ENCODE peak calls at places on chromosomes 6 and 20, in five cellular contexts. H is choroid plexus epithelial cell; M is breast epithelium; O is AG09309; S is stimulated activated CD4-positive, alpha-beta T cell treated with anti-CD3 and anti-CD28 coated beads, Interleukin-1b, Interleukin-23, amount 100 ng/mL, for 1 hour. C is an unnamed sample.

GRCh38 chr6:21804941-21805610 is 211.5 kb downstream of the SOX4 start:
- DNase-seq in S (no peak), M (no peak), O (no peak), H (peak), C (no peak)

GRCh38 chr20:6731951-6732580 is 35.4 kb upstream of the BMP2 start:
- DNase-seq in M (no peak), H (no peak), O (no peak), S (no peak), C (no peak)

GRCh38 chr6:24775520-24776058 is 852 bp downstream of the GMNN start:
- DNase-seq in S (no peak), M (no peak), H (peak), O (no peak), C (peak)

GRCh38 chr20:18637296-18637695 is 49.4 kb downstream of the DTD1 start:
- DNase-seq in H (no peak), M (no peak), O (peak), S (no peak), C (no peak)

GRCh38 chr20:58618694-58619540 is 32.2 kb upstream of the STX16 start:
- DNase-seq in S (no peak), O (peak), M (no peak), H (peak), C (no peak)

GRCh38 chr6:125717120-125717731 is 32.2 kb upstream of the HEY2 start:
- DNase-seq in H (peak), O (no peak), S (no peak), M (no peak), C (no peak)

GRCh38 chr6:10583509-10583908 is 62.4 kb downstream of the GCNT2 start:
- DNase-seq in S (no peak), H (no peak), M (no peak), O (no peak), C (no peak)

GRCh38 chr6:138540468-138540867 is 41.2 kb upstream of the NHSL1 start:
- DNase-seq in O (peak), S (no peak), H (peak), M (no peak), C (no peak)

GRCh38 chr6:2344319-2344905 is 99.0 kb upstream of the GMDS start:
- DNase-seq in S (no peak), H (no peak), M (no peak), O (no peak), C (no peak)

GRCh38 chr20:48739395-48740268 is 88.2 kb downstream of the PREX1 start:
- DNase-seq in S (no peak), M (no peak), O (no peak), H (no peak), C (no peak)

GRCh38 chr6:79868098-79868722 is 79.1 kb downstream of the ELOVL4 start:
- DNase-seq in M (no peak), S (no peak), O (peak), H (peak), C (peak)

GRCh38 chr6:27471365-27472115 is 1.4 kb downstream of the ZNF184 start:
- DNase-seq in S (no peak), O (no peak), M (no peak), H (peak), C (peak)

GRCh38 chr6:111628117-111628866 is 22.6 kb upstream of the TRAF3IP2 start:
- DNase-seq in M (no peak), H (peak), O (no peak), S (no peak), C (peak)

GRCh38 chr20:60271597-60271996 is 313.4 kb downstream of the CDH26 start:
- DNase-seq in O (no peak), S (no peak), H (peak), M (no peak), C (peak)

GRCh38 chr6:155599571-155599970 is 143.9 kb upstream of the NOX3 start:
- DNase-seq in M (no peak), S (no peak), O (no peak), H (no peak), C (no peak)

GRCh38 chr6:100810015-100810414 is 71.1 kb downstream of the ASCC3 start:
- DNase-seq in H (no peak), M (no peak), S (no peak), O (no peak), C (no peak)

GRCh38 chr6:8810325-8810724 is 375.0 kb upstream of the SLC35B3 start:
- DNase-seq in S (no peak), H (no peak), O (no peak), M (no peak), C (no peak)